ENCODE peak calls at places on chromosomes 4 and X, in six cellular contexts. P is aorta, S is GM12878, M is brain microvascular endothelial cell, V is gastrocnemius medialis, R is BJ. C is an unnamed sample.
A peak's percentile ranks its signal among the peaks of the same experiment; 100 is the strongest.

GRCh38 chr4:15162465-15163283 is 160.4 kb downstream of the CPEB2 start:
- DNase-seq in R (no peak), P (no peak), V (no peak), M (no peak), S (no peak), C (no peak)

GRCh38 chr4:149203256-149204001 is 612.2 kb downstream of the IQCM start:
- DNase-seq in R (peak; percentile 8), M (peak; percentile 4), V (no peak), P (no peak), S (no peak), C (no peak)

GRCh38 chr4:6885953-6886557 is 23.6 kb upstream of the TBC1D14 start:
- DNase-seq in R (no peak), M (peak; percentile 38), P (peak; percentile 85), V (peak; percentile 73), S (peak; percentile 34), C (no peak)

GRCh38 chrX:112450810-112451209 is 228.9 kb downstream of the LHFPL1 start:
- DNase-seq in P (no peak), M (no peak), R (no peak), S (no peak), V (no peak), C (no peak)

GRCh38 chrX:31260351-31260750 is 188.5 kb upstream of the FTHL17 start:
- DNase-seq in P (no peak), R (no peak), M (peak; percentile 30), V (no peak), S (no peak), C (no peak)

GRCh38 chr4:147773261-147774184 is 41.6 kb downstream of the ARHGAP10 start:
- DNase-seq in V (no peak), P (no peak), M (peak; percentile 65), R (no peak), S (no peak), C (no peak)

GRCh38 chr4:2352171-2352570 is 66.3 kb downstream of the ZFYVE28 start:
- DNase-seq in V (no peak), M (no peak), P (no peak), R (no peak), S (no peak), C (no peak)

GRCh38 chr4:21067351-21067750 is 367.1 kb downstream of the PACRGL start:
- DNase-seq in R (no peak), P (no peak), V (no peak), M (no peak), S (no peak), C (no peak)

GRCh38 chr4:26762650-26763049 is 98.0 kb upstream of the STIM2 start:
- DNase-seq in M (no peak), R (no peak), S (no peak), P (no peak), V (no peak), C (no peak)

GRCh38 chr4:159540038-159540437 is 437.2 kb downstream of the RAPGEF2 start:
- DNase-seq in P (no peak), R (no peak), V (no peak), M (no peak), S (no peak), C (no peak)

GRCh38 chr4:40264995-40265909 is 68.4 kb downstream of the RHOH start:
- DNase-seq in S (no peak), V (no peak), M (peak; percentile 7), P (no peak), R (no peak), C (peak; percentile 89)

GRCh38 chr4:37762294-37763163 is 64.0 kb upstream of the PGM2 start:
- DNase-seq in P (no peak), M (peak; percentile 52), R (no peak), V (no peak), S (no peak), C (peak; percentile 26)

GRCh38 chr4:114250439-114250891 is 271.0 kb upstream of the ARSJ start:
- DNase-seq in M (no peak), R (no peak), S (no peak), P (no peak), V (no peak), C (no peak)

GRCh38 chr4:176467011-176467410 is 147.2 kb downstream of the SPCS3 start:
- DNase-seq in V (no peak), M (no peak), P (no peak), R (peak; percentile 87), S (no peak), C (no peak)

GRCh38 chr4:94446386-94446785 is 5.4 kb upstream of the PDLIM5 start:
- DNase-seq in V (no peak), P (no peak), R (peak; percentile 61), S (no peak), M (peak; percentile 86), C (no peak)

GRCh38 chr4:3402409-3403103 is 39.2 kb upstream of the HGFAC start:
- DNase-seq in V (no peak), P (no peak), S (no peak), R (peak; percentile 65), M (peak; percentile 57), C (no peak)

GRCh38 chr4:92566284-92566683 is 262.5 kb downstream of the GRID2 start:
- DNase-seq in S (no peak), P (no peak), M (no peak), R (no peak), V (no peak), C (no peak)

GRCh38 chr4:168096444-168096784 is 4.1 kb downstream of the ANXA10 start:
- DNase-seq in V (no peak), S (no peak), P (no peak), R (no peak), M (no peak), C (no peak)

GRCh38 chr4:1160351-1160750 is 12.0 kb downstream of the SPON2 start:
- DNase-seq in M (no peak), P (no peak), R (no peak), V (no peak), S (no peak), C (no peak)

GRCh38 chrX:86047174-86047991 is at the start of gene CHM:
- DNase-seq in M (peak; percentile 81), R (peak; percentile 61), P (peak; percentile 61), V (peak; percentile 39), S (peak; percentile 63), C (peak; percentile 72)

GRCh38 chr4:26173619-26174018 is 147.2 kb upstream of the RBPJ start:
- DNase-seq in P (no peak), M (no peak), S (no peak), V (no peak), R (no peak), C (no peak)

GRCh38 chr4:184599492-184600135 is 49.6 kb downstream of the CASP3 start:
- DNase-seq in V (no peak), R (peak; percentile 9), P (no peak), M (peak; percentile 82), S (no peak), C (no peak)

GRCh38 chr4:108276690-108277089 is 108.0 kb upstream of the LEF1 start:
- DNase-seq in V (no peak), S (no peak), P (no peak), M (no peak), R (no peak), C (no peak)
- H3K4me3 ChIP-seq in V (no peak overlapping the region), S (no peak overlapping the region), P (no peak overlapping the region), M (no peak overlapping the region), R (no peak overlapping the region), C (no peak overlapping the region)

GRCh38 chrX:11890843-11891514 is 132.9 kb downstream of the MSL3 start:
- DNase-seq in M (no peak), V (peak; percentile 4), P (peak; percentile 68), S (no peak), R (no peak), C (no peak)
- H3K4me3 ChIP-seq in M (no peak overlapping the region), V (no peak overlapping the region), P (no peak overlapping the region), S (no peak overlapping the region), R (no peak overlapping the region), C (no peak overlapping the region)

GRCh38 chrX:150507251-150507856 is 61.1 kb upstream of the MTM1 start:
- DNase-seq in M (no peak), P (peak; percentile 66), V (no peak), R (no peak), S (no peak), C (no peak)
- H3K4me3 ChIP-seq in M (no peak overlapping the region), P (no peak overlapping the region), V (no peak overlapping the region), R (no peak overlapping the region), S (no peak overlapping the region), C (no peak overlapping the region)

DNA sequence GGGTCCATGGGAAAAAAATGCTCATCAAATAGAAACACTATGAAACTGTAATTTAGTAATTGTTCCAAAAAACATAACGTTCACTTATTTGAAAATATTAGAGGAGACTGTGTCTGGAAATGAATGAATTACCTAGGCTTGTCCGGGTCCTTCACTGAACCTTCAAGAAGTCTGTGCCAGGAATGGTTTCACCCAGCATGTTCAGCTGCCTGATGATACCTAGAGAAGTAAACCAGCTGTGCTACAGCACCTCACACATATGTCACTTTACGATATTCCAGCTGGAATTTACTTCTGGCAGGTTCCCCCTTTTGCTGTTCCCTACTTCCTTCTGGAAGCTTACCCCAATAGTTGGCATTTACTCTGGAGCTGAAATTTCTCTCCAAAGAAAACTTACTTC is 906.5 kb downstream of the FAT4 start:
- DNase-seq in P (no peak), R (no peak), S (no peak), M (no peak), V (no peak), C (no peak)
- H3K4me3 ChIP-seq in P (no peak overlapping the region), R (no peak overlapping the region), S (no peak overlapping the region), M (no peak overlapping the region), V (no peak overlapping the region), C (no peak overlapping the region)

DNA sequence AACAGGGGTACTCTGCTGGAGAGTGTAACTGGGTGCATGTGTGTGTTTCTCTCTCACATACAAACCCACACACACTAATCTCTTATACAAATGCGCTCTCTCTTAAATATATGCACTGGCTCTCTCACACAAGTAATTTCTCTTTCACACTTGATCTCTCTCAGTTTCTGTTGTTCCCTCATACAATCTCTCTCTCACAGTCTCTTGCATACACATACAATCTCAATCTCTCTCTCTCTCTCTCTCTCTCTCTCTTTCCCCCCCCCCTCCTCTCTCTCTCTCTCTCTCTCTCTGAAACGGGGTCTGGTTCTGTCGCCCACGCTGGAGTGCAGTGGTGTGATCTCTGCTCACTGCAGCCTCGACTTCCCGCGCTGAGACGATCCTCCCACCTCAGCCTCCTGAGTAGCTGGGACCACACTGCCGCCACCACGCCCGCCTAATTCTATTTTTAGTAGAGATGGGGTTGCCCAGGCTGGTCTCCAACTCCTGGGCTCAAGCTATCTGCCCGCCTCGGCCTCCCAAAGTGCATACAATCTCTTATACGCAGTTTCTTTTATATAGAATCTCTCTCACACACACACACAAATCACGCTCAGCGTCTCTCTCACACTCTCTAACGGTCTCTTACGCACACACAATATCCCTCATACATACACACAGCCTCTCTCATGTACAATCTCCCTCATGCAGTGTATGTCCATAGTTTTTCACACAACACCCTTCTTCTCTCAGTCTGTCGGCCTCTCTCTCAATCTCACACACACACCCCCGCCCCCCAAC is 518 bp upstream of the FAM241A start:
- DNase-seq in P (peak; percentile 44), V (no peak), R (no peak), M (no peak), S (peak; percentile 16), C (no peak)
- H3K4me3 ChIP-seq in P (no peak overlapping the region), V (peak overlapping the region; percentile 90), R (peak overlapping the region; percentile 82), M (peak overlapping the region; percentile 39), S (no peak overlapping the region), C (no peak overlapping the region)

DNA sequence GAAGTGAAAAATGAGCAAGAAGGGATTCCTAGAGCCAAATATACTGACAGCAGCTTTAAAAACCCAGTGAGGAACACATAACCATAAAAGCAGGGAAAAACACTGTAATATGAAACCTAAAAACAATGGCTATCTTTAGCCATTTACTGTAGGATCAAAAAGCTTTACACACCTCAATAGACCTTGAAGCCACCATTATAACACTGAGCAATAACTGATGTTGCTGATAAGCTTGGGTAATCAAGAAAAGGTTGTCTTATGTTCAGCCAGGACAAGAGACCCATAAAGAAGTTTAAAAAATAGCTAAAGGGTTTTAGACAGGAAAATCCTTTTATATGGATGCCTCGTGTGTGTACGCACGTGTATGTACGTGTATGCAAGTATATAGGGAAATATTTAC is 16.9 kb downstream of the GATB start:
- DNase-seq in V (no peak), P (no peak), S (no peak), M (no peak), R (no peak), C (no peak)
- H3K4me3 ChIP-seq in V (no peak overlapping the region), P (no peak overlapping the region), S (no peak overlapping the region), M (no peak overlapping the region), R (no peak overlapping the region), C (no peak overlapping the region)

GRCh38 chr4:8915201-8916200 is 43.9 kb upstream of the HMX1 start:
- DNase-seq in S (no peak), M (no peak), R (no peak), P (peak; percentile 27), V (no peak), C (no peak)
- H3K4me3 ChIP-seq in S (no peak overlapping the region), M (no peak overlapping the region), R (no peak overlapping the region), P (no peak overlapping the region), V (no peak overlapping the region), C (no peak overlapping the region)

C was measured in DND-41.